ENCODE peak calls at places on chromosomes 5 and 9, in ten cellular contexts. H is left ventricle myocardium inferior; W is mammary epithelial cell; F is HCT116; U is epithelial cell of proximal tubule; G is NCI-H2171; O is GDM1; J is NCI-H345; Q is activated naive CD8-positive, alpha-beta T cell treated with anti-CD3 and anti-CD28 coated beads, Interleukin-2, amount 10 ng/mL, durations not matched to agents 7 days and 5 days; N is AG08395. X is an unnamed sample.

GRCh38 chr5:110899566-110900412 is 161.0 kb downstream of the SLC25A46 start:
- DNase-seq in H (no peak), W (peak; percentile 65), F (no peak), U (no peak), G (no peak), O (no peak), J (no peak), Q (no peak), N (no peak), X (no peak)

GRCh38 chr9:127183814-127184582 is 61.6 kb upstream of the ANGPTL2 start:
- DNase-seq in H (peak; percentile 58), W (no peak), F (no peak), U (no peak), G (no peak), O (no peak), J (no peak), Q (no peak), N (peak; percentile 73), X (no peak)

GRCh38 chr9:116501871-116502270 is 185.2 kb upstream of the TRIM32 start:
- DNase-seq in H (no peak), W (peak; percentile 76), F (peak; percentile 23), U (peak; percentile 83), G (no peak), O (no peak), J (no peak), Q (no peak), N (peak; percentile 59), X (no peak)

GRCh38 chr5:67303356-67303755 is 106.8 kb upstream of the CD180 start:
- DNase-seq in H (no peak), W (peak; percentile 18), F (no peak), U (no peak), G (no peak), O (no peak), J (no peak), Q (no peak), N (peak; percentile 35), X (no peak)

GRCh38 chr9:35664531-35665470 is at the start of gene ARHGEF39:
- DNase-seq in H (peak; percentile 80), W (peak; percentile 79), F (peak; percentile 59), U (no peak), G (no peak), O (peak; percentile 77), J (peak; percentile 88), Q (peak; percentile 87), N (peak; percentile 95), X (peak; percentile 81)

GRCh38 chr5:91114658-91115057 is 268.5 kb downstream of the ARRDC3 start:
- DNase-seq in H (no peak), W (no peak), F (no peak), U (no peak), G (no peak), O (peak; percentile 18), J (no peak), Q (no peak), N (no peak), X (no peak)

GRCh38 chr5:174550026-174550425 is 174.4 kb upstream of the MSX2 start:
- DNase-seq in H (no peak), W (no peak), F (no peak), U (no peak), G (no peak), O (no peak), J (no peak), Q (no peak), N (no peak), X (no peak)

GRCh38 chr5:36273809-36274526 is 27.7 kb downstream of the RANBP3L start:
- DNase-seq in H (no peak), W (no peak), F (no peak), U (no peak), G (no peak), O (no peak), J (no peak), Q (no peak), N (no peak), X (peak; percentile 69)

GRCh38 chr9:124345751-124346281 is 69.4 kb downstream of the PSMB7 start:
- DNase-seq in H (peak; percentile 13), W (no peak), F (no peak), U (no peak), G (no peak), O (no peak), J (no peak), Q (no peak), N (no peak), X (no peak)

GRCh38 chr9:5629312-5630037 is 568 bp downstream of the RIC1 start:
- DNase-seq in H (peak; percentile 61), W (peak; percentile 58), F (no peak), U (no peak), G (peak; percentile 34), O (peak; percentile 36), J (peak; percentile 39), Q (no peak), N (no peak), X (no peak)

GRCh38 chr5:5585751-5586341 is 163.4 kb downstream of the ICE1 start:
- DNase-seq in H (no peak), W (no peak), F (no peak), U (no peak), G (no peak), O (no peak), J (no peak), Q (no peak), N (no peak), X (peak; percentile 33)

GRCh38 chr5:80619081-80619480 is 35.4 kb upstream of the MSH3 start:
- DNase-seq in H (no peak), W (no peak), F (no peak), U (no peak), G (no peak), O (no peak), J (no peak), Q (no peak), N (no peak), X (no peak)

GRCh38 chr9:107597743-107598217 is 108.2 kb upstream of the KLF4 start:
- DNase-seq in H (no peak), W (no peak), F (peak; percentile 28), U (no peak), G (no peak), O (no peak), J (no peak), Q (no peak), N (no peak), X (no peak)

GRCh38 chr5:16253856-16254255 is 74.3 kb upstream of the MARCHF11 start:
- DNase-seq in H (no peak), W (no peak), F (no peak), U (no peak), G (no peak), O (no peak), J (no peak), Q (no peak), N (no peak), X (no peak)

GRCh38 chr5:74974451-74975089 is 77.8 kb downstream of the GCNT4 start:
- DNase-seq in H (no peak), W (no peak), F (no peak), U (no peak), G (no peak), O (no peak), J (no peak), Q (no peak), N (no peak), X (no peak)

GRCh38 chr9:121302341-121302740 is 34.4 kb downstream of the GSN start:
- DNase-seq in H (no peak), W (no peak), F (no peak), U (no peak), G (no peak), O (no peak), J (no peak), Q (no peak), N (no peak), X (no peak)

GRCh38 chr5:43191740-43192557 is at the start of gene NIM1K:
- DNase-seq in H (peak; percentile 68), W (no peak), F (no peak), U (no peak), G (no peak), O (no peak), J (peak; percentile 37), Q (peak; percentile 59), N (peak; percentile 50), X (no peak)

GRCh38 chr9:37251452-37251851 is 131.1 kb downstream of the ZCCHC7 start:
- DNase-seq in H (no peak), W (no peak), F (no peak), U (no peak), G (no peak), O (no peak), J (peak; percentile 63), Q (no peak), N (no peak), X (no peak)

GRCh38 chr9:3526903-3527652 is 1.3 kb upstream of the RFX3 start:
- DNase-seq in H (no peak), W (no peak), F (peak; percentile 33), U (no peak), G (peak; percentile 66), O (peak; percentile 48), J (peak; percentile 65), Q (no peak), N (no peak), X (peak; percentile 20)

GRCh38 chr9:127554966-127555829 is 56.9 kb upstream of the STXBP1 start:
- DNase-seq in H (no peak), W (no peak), F (no peak), U (no peak), G (no peak), O (no peak), J (no peak), Q (no peak), N (no peak), X (no peak)

GRCh38 chr9:98707158-98708102 is 1.3 kb downstream of the GABBR2 start:
- DNase-seq in H (peak; percentile 39), W (peak; percentile 54), F (peak; percentile 3), U (no peak), G (peak; percentile 83), O (no peak), J (peak; percentile 87), Q (peak; percentile 45), N (peak; percentile 84), X (peak; percentile 47)

GRCh38 chr5:53416144-53416730 is 64.2 kb upstream of the FST start:
- DNase-seq in H (no peak), W (peak; percentile 60), F (peak; percentile 12), U (no peak), G (no peak), O (no peak), J (no peak), Q (no peak), N (no peak), X (no peak)

GRCh38 chr9:138053996-138054752 is 176.6 kb downstream of the CACNA1B start:
- DNase-seq in H (no peak), W (no peak), F (no peak), U (no peak), G (no peak), O (no peak), J (no peak), Q (peak; percentile 23), N (no peak), X (no peak)

GRCh38 chr9:21316860-21317259 is 11.7 kb upstream of the IFNA5 start:
- DNase-seq in H (no peak), W (peak; percentile 28), F (no peak), U (no peak), G (no peak), O (no peak), J (no peak), Q (no peak), N (no peak), X (no peak)

GRCh38 chr9:107504585-107505455 is 15.3 kb upstream of the KLF4 start:
- DNase-seq in H (no peak), W (peak; percentile 80), F (no peak), U (peak; percentile 54), G (no peak), O (no peak), J (peak; percentile 37), Q (no peak), N (peak; percentile 84), X (no peak)

GRCh38 chr9:92607088-92607487 is 62.8 kb downstream of the IPPK start:
- DNase-seq in H (no peak), W (no peak), F (no peak), U (no peak), G (peak; percentile 24), O (no peak), J (peak; percentile 16), Q (no peak), N (peak; percentile 20), X (no peak)

GRCh38 chr5:22572941-22573340 is 280.2 kb downstream of the CDH12 start:
- DNase-seq in H (no peak), W (peak; percentile 42), F (no peak), U (no peak), G (no peak), O (no peak), J (no peak), Q (no peak), N (no peak), X (no peak)

GRCh38 chr9:36163840-36164175 is 5.4 kb upstream of the CCIN start:
- DNase-seq in H (no peak), W (no peak), F (no peak), U (peak; percentile 62), G (no peak), O (no peak), J (no peak), Q (no peak), N (peak; percentile 60), X (no peak)